ENCODE peak calls at places on chromosomes 12 and 14, in five cellular contexts. V is WTC11; Q is heart left ventricle; Z is H54; M is activated CD8-positive, alpha-beta memory T cell treated with anti-CD3 and anti-CD28 coated beads for 1 hour. I is an unnamed sample.

GRCh38 chr14:60087664-60088063 is 4.1 kb upstream of the PCNX4 start:
- DNase-seq in V (no peak), Q (no peak), Z (no peak), M (no peak), I (no peak)

GRCh38 chr12:63064080-63064479 is 86.9 kb downstream of the AVPR1A start:
- DNase-seq in V (no peak), Q (no peak), Z (no peak), M (no peak), I (peak)

GRCh38 chr14:70289138-70289537 is 70.3 kb downstream of the COX16 start:
- DNase-seq in V (no peak), Q (no peak), Z (no peak), M (no peak), I (peak)

GRCh38 chr12:49537709-49538601 is 875 bp upstream of the KCNH3 start:
- DNase-seq in V (no peak), Q (no peak), Z (no peak), M (no peak), I (no peak)

GRCh38 chr14:63454863-63455622 is 88.1 kb downstream of the PPP2R5E start:
- DNase-seq in V (no peak), Q (peak), Z (no peak), M (no peak), I (no peak)

GRCh38 chr12:132437252-132438138 is 52.5 kb upstream of the FBRSL1 start:
- DNase-seq in V (peak), Q (no peak), Z (no peak), M (no peak), I (peak)

GRCh38 chr12:75011120-75011519 is 198.5 kb downstream of the KCNC2 start:
- DNase-seq in V (no peak), Q (no peak), Z (no peak), M (no peak), I (no peak)

GRCh38 chr14:43503508-43503907 is 1003.6 kb downstream of the FSCB start:
- DNase-seq in V (no peak), Q (no peak), Z (no peak), M (no peak), I (no peak)

I was measured in SK-N-MC.